ENCODE peak calls at places on chromosomes 11 and 22, in six cellular contexts. V is HCT116, W is K562, P is H1, M is SK-N-SH, E is HepG2. F is an unnamed sample. For H3K4me1, the result is how much of the 10 kb centered on the place peaks cover.

GRCh38 chr11:38169286-38169685 is 1571.2 kb upstream of the RAG2 start:
- DNase-seq in W (no peak), M (no peak), E (peak), V (no peak), P (no peak), F (no peak)

GRCh38 chr11:107708787-107709186 is 3.1 kb downstream of the SLN start:
- DNase-seq in P (no peak), M (no peak), E (no peak), W (no peak), V (no peak), F (no peak)

GRCh38 chr11:117239295-117239694 is 6.8 kb downstream of the RNF214 start:
- DNase-seq in P (no peak), W (no peak), V (no peak), M (no peak), E (no peak), F (no peak)

GRCh38 chr11:19218801-19219460 is 17.1 kb upstream of the CSRP3 start:
- DNase-seq in M (peak), E (no peak), W (peak), P (no peak), V (no peak), F (no peak)

GRCh38 chr11:44475114-44475686 is 90.3 kb upstream of the CD82 start:
- DNase-seq in V (no peak), M (no peak), E (no peak), W (no peak), P (no peak), F (no peak)

GRCh38 chr11:43784866-43785265 is 95.8 kb upstream of the ALKBH3 start:
- DNase-seq in E (no peak), M (no peak), V (no peak), W (no peak), P (no peak), F (no peak)

GRCh38 chr11:8213390-8213789 is 44.6 kb upstream of the RIC3 start:
- DNase-seq in M (no peak), E (no peak), V (no peak), P (no peak), W (no peak), F (no peak)

GRCh38 chr11:23988381-23989006 is 508.4 kb upstream of the LUZP2 start:
- DNase-seq in V (no peak), P (no peak), M (no peak), E (peak), W (no peak), F (no peak)

GRCh38 chr11:28606930-28607329 is 498.7 kb downstream of the METTL15 start:
- DNase-seq in M (no peak), E (no peak), V (no peak), W (no peak), P (no peak), F (no peak)

GRCh38 chr11:68538025-68538424 is 77.5 kb downstream of the PPP6R3 start:
- DNase-seq in M (no peak), E (no peak), P (no peak), V (no peak), W (no peak), F (no peak)

GRCh38 chr22:47089374-47089773 is 326.9 kb downstream of the TBC1D22A start:
- DNase-seq in E (no peak), P (no peak), V (no peak), M (no peak), W (peak), F (no peak)

GRCh38 chr11:107581147-107581546 is 9.8 kb upstream of the ELMOD1 start:
- DNase-seq in E (no peak), P (no peak), W (no peak), M (no peak), V (no peak), F (no peak)

GRCh38 chr22:42863349-42863911 is 6.4 kb upstream of the ARFGAP3 start:
- DNase-seq in P (no peak), M (no peak), V (peak), E (no peak), W (no peak), F (no peak)

GRCh38 chr22:38219644-38220043 is 17.9 kb downstream of the MAFF start:
- DNase-seq in V (no peak), M (peak), P (no peak), W (no peak), E (no peak), F (no peak)

GRCh38 chr11:94800394-94800793 is 32.2 kb downstream of the AMOTL1 start:
- DNase-seq in W (no peak), P (no peak), E (no peak), V (no peak), M (no peak), F (no peak)

GRCh38 chr11:13294178-13294577 is 16.6 kb downstream of the BMAL1 start:
- DNase-seq in E (no peak), W (no peak), M (no peak), V (no peak), P (no peak), F (no peak)

GRCh38 chr11:96334219-96334618 is 8.8 kb downstream of the MAML2 start:
- DNase-seq in P (no peak), E (no peak), W (no peak), V (no peak), M (no peak), F (no peak)
- H3K4me1 ChIP-seq in P (under half), E (half or more), W (half or more), V (under half), M (half or more), F (under half)

GRCh38 chr11:26199341-26199740 is 132.6 kb upstream of the ANO3 start:
- DNase-seq in M (no peak), P (no peak), E (no peak), W (no peak), V (no peak), F (no peak)
- TF ChIP-seq YY1 in M (no peak), P (no peak), E (no peak), W (no peak), V (no peak), F (no peak)

GRCh38 chr22:31491218-31491962 is 1.7 kb upstream of the EIF4ENIF1 start:
- DNase-seq in M (no peak), P (no peak), E (no peak), V (no peak), W (no peak), F (no peak)
- H3K4me1 ChIP-seq in M (under half), P (under half), E (under half), V (under half), W (under half), F (under half)

GRCh38 chr22:44365832-44366231 is 53.1 kb upstream of the SHISAL1 start:
- DNase-seq in V (no peak), E (no peak), M (no peak), W (no peak), P (no peak), F (no peak)

GRCh38 chr22:44363214-44363979 is 50.6 kb upstream of the SHISAL1 start:
- DNase-seq in P (no peak), V (no peak), W (no peak), M (peak), E (peak), F (no peak)

GRCh38 chr22:44363980-44364749 is 51.4 kb upstream of the SHISAL1 start:
- DNase-seq in W (no peak), V (no peak), M (peak), E (no peak), P (no peak), F (no peak)

GRCh38 chr22:44365196-44365802 is 52.5 kb upstream of the SHISAL1 start:
- DNase-seq in M (no peak), P (no peak), E (no peak), W (no peak), V (no peak), F (no peak)

GRCh38 chr22:44364750-44365118 is 52.0 kb upstream of the SHISAL1 start:
- DNase-seq in W (no peak), M (no peak), V (no peak), E (no peak), P (no peak), F (no peak)
- TF ChIP-seq YY1 in W (no peak), M (no peak), V (no peak), E (no peak), P (no peak), F (no peak)

DNA sequence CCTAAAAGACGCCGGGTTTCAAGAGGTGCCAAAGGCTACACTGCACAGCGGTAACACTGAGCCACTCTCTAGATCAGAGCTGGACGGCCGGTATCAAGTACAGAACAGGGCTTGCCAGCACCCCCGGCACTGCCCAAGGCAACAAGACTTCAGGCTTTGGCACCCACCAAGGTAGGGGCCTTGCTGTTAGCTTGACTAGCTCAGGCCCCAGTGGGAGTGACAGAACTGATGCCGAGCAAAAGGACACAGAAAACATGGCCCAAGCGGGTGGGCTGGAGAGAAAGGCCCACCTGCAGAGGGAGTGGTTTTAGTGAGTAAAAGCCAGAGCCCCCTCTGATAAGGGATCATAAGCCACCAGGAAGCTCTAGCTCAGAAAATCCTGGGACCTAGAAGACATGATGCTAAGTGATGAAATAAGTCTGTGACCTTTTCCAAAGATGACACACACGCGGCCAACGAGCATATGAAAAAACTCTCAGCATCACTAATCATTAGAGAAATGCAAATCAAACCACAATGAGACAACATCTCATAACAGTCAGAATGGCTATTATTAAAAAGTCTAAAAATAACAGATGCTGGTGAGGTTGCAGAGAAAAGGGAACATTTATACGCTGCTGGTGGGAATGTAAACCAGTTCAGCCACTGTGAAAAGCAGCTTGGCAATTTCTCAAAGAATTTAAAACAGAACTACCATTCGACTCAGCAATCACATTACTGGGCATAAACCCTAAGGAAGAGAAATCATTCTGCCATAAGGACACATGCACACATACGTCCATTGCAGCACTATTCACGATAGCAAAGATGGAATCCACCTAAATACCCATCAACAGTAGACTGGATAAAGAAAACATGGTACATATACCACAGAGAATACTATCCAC is 12.9 kb downstream of the EHD1 start:
- DNase-seq in E (no peak), M (no peak), V (no peak), P (no peak), W (no peak), F (no peak)
- H3K4me1 ChIP-seq in E (half or more), M (under half), V (half or more), P (under half), W (under half), F (under half)

GRCh38 chr22:25833091-25833490 is 91.1 kb downstream of the MYO18B start:
- DNase-seq in E (no peak), W (no peak), M (no peak), P (no peak), V (no peak), F (no peak)
- TF ChIP-seq YY1 in E (no peak), W (no peak), M (no peak), P (no peak), V (no peak), F (no peak)

DNA sequence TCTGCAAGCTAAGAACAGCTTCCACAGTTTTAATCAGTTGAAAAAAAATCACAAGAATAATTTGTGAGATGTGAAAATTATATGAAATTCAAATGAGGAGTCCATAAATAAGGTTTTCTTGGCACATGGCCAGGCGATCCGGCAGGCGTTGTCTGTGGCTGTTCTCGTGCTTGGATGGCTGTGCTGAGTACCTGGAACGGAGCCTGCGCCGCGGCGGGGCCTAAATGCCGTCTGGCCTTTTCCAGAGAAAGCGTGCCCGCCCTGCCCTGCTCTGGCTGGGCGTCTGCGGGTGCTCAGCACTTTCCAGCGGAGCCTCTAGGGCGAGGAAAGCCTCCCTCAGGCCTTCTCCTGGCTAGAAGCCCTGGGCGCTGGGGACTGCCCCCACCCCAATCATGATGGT is 41.8 kb downstream of the OSBPL5 start:
- DNase-seq in V (no peak), M (peak), P (no peak), E (no peak), W (no peak), F (no peak)
- H3K4me1 ChIP-seq in V (under half), M (under half), P (under half), E (under half), W (under half), F (under half)